ENCODE peak calls at places on chromosomes 4 and X, in four cellular contexts. One of them, this sample, is unnamed.

GRCh38 chr4:139099366-139099982 is 77.5 kb downstream of the ELF2 start:
- DNase-seq in HFF-Myc: peak; percentile 67
- DNase-seq in NB4: peak; percentile 85
- DNase-seq in pancreas: peak; percentile 79
- DNase-seq in this sample: peak; percentile 81

GRCh38 chrX:28124416-28124815 is 143.2 kb upstream of the DCAF8L1 start:
- DNase-seq in HFF-Myc: no peak
- DNase-seq in NB4: no peak
- DNase-seq in pancreas: no peak
- DNase-seq in this sample: no peak

GRCh38 chrX:151984328-151984727 is 9.9 kb upstream of the GABRE start:
- DNase-seq in HFF-Myc: no peak
- DNase-seq in NB4: peak; percentile 78
- DNase-seq in pancreas: no peak
- DNase-seq in this sample: peak; percentile 38

GRCh38 chr4:161577604-161578301 is 586.0 kb downstream of the FSTL5 start:
- DNase-seq in HFF-Myc: peak; percentile 97
- DNase-seq in NB4: no peak
- DNase-seq in pancreas: no peak
- DNase-seq in this sample: peak; percentile 53

GRCh38 chr4:27463816-27464215 is 603.2 kb downstream of the STIM2 start:
- DNase-seq in HFF-Myc: peak; percentile 2
- DNase-seq in NB4: no peak
- DNase-seq in pancreas: no peak
- DNase-seq in this sample: peak; percentile 45

GRCh38 chrX:27555514-27555913 is 34.6 kb upstream of the DCAF8L2 start:
- DNase-seq in HFF-Myc: no peak
- DNase-seq in NB4: peak; percentile 26
- DNase-seq in pancreas: no peak
- DNase-seq in this sample: no peak

GRCh38 chrX:45716747-45717146 is 516.1 kb upstream of the DIPK2B start:
- DNase-seq in HFF-Myc: no peak
- DNase-seq in NB4: no peak
- DNase-seq in pancreas: no peak
- DNase-seq in this sample: no peak

GRCh38 chr4:113057891-113058290 is 8.4 kb downstream of the ANK2 start:
- DNase-seq in HFF-Myc: no peak
- DNase-seq in NB4: no peak
- DNase-seq in pancreas: no peak
- DNase-seq in this sample: peak; percentile 53

GRCh38 chr4:137541866-137542648 is 9.8 kb upstream of the PCDH18 start:
- DNase-seq in HFF-Myc: no peak
- DNase-seq in NB4: no peak
- DNase-seq in pancreas: no peak
- DNase-seq in this sample: no peak

GRCh38 chrX:43239356-43239755 is 416.7 kb upstream of the MAOA start:
- DNase-seq in HFF-Myc: no peak
- DNase-seq in NB4: no peak
- DNase-seq in pancreas: no peak
- DNase-seq in this sample: no peak

GRCh38 chr4:183384516-183384915 is 59.9 kb upstream of the CDKN2AIP start:
- DNase-seq in HFF-Myc: no peak
- DNase-seq in NB4: no peak
- DNase-seq in pancreas: no peak
- DNase-seq in this sample: no peak

GRCh38 chrX:120000490-120001246 is 57.1 kb upstream of the NKAP start:
- DNase-seq in HFF-Myc: no peak
- DNase-seq in NB4: no peak
- DNase-seq in pancreas: no peak
- DNase-seq in this sample: no peak

GRCh38 chr4:39320381-39321115 is 45.6 kb downstream of the RFC1 start:
- DNase-seq in HFF-Myc: no peak
- DNase-seq in NB4: no peak
- DNase-seq in pancreas: no peak
- DNase-seq in this sample: no peak

GRCh38 chrX:77937291-77937690 is 26.8 kb downstream of the ATP7A start:
- DNase-seq in HFF-Myc: peak; percentile 2
- DNase-seq in NB4: no peak
- DNase-seq in pancreas: no peak
- DNase-seq in this sample: peak; percentile 16

GRCh38 chrX:69396916-69397315 is 107.2 kb upstream of the NALF2 start:
- DNase-seq in HFF-Myc: no peak
- DNase-seq in NB4: no peak
- DNase-seq in pancreas: no peak
- DNase-seq in this sample: no peak

GRCh38 chrX:56975611-56976010 is 19.7 kb downstream of the SPIN3 start:
- DNase-seq in HFF-Myc: no peak
- DNase-seq in NB4: no peak
- DNase-seq in pancreas: no peak
- DNase-seq in this sample: no peak

GRCh38 chrX:112636951-112637541 is 42.7 kb downstream of the LHFPL1 start:
- DNase-seq in HFF-Myc: no peak
- DNase-seq in NB4: no peak
- DNase-seq in pancreas: no peak
- DNase-seq in this sample: peak; percentile 53

GRCh38 chr4:146232131-146232722 is 17.9 kb downstream of the REELD1 start:
- DNase-seq in HFF-Myc: no peak
- DNase-seq in NB4: no peak
- DNase-seq in pancreas: no peak
- DNase-seq in this sample: no peak

DNA sequence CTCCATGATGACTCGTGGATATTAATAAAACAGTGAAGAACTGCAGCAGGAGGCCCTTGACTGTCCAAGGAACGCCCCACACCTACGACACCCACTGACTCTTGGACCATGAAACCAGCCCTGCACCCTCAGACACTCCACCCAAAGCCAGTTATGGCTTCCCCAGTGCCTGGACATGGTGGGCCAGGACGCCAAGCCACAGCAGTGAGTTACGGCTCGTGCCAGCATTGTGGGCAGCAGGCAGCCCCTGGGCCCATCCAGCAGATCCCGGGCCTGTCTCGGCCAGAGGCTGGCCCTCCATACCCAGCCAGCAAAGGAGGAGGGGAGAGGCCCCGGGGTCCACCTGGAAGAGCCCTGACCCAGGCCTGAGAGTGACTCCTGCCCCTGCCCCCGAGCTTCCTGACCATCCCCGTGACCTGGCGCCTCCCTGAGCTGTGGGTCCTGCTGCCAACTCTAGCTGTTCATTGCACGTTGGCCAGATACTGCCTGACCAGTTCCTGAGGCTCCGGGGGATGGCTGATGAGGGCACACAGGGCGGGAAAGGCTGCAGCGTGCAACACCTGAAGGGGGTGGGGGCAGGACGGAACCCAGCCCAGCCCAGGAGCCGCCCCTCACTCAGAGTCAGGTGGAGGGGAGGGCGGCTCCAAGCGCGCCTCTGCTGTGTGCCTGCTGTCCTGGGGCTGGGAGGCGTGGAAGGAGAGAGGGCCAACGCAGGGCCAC is 816 bp downstream of the SLC49A3 start:
- DNase-seq in HFF-Myc: no peak
- DNase-seq in NB4: no peak
- DNase-seq in pancreas: no peak
- DNase-seq in this sample: no peak
- H3K4me3 ChIP-seq in HFF-Myc: no peak overlapping the region
- H3K4me3 ChIP-seq in NB4: no peak overlapping the region
- H3K4me3 ChIP-seq in pancreas: peak overlapping the region; percentile 44
- H3K4me3 ChIP-seq in this sample: no peak overlapping the region

GRCh38 chr4:4987656-4988055 is 31.6 kb downstream of the CYTL1 start:
- DNase-seq in HFF-Myc: no peak
- DNase-seq in NB4: no peak
- DNase-seq in pancreas: no peak
- DNase-seq in this sample: no peak

GRCh38 chr4:4985036-4985435 is 34.2 kb downstream of the CYTL1 start:
- DNase-seq in HFF-Myc: no peak
- DNase-seq in NB4: no peak
- DNase-seq in pancreas: no peak
- DNase-seq in this sample: no peak

GRCh38 chr4:4986856-4987255 is 32.4 kb downstream of the CYTL1 start:
- DNase-seq in HFF-Myc: no peak
- DNase-seq in NB4: no peak
- DNase-seq in pancreas: no peak
- DNase-seq in this sample: no peak

GRCh38 chr4:4984186-4984585 is 35.1 kb downstream of the CYTL1 start:
- DNase-seq in HFF-Myc: no peak
- DNase-seq in NB4: no peak
- DNase-seq in pancreas: no peak
- DNase-seq in this sample: no peak

DNA sequence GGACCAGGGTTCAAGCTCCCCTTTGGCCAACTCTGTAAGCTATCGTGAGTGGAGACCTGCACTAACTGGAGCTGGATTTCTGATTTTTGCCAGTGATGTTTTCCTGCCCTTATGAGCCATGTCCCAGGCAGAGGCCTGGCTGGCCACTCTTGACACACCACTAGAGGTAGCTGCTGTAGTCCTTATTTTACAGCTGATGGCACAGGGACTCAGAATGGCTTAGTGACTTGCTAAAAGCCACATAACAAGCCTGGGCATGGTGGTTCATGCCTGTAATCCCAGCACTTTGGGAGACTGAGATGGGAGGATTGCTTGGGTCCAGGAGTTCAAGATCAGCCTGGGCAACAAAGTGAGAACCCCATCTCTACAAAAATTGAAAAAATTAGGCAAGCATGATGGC is 33.4 kb downstream of the CYTL1 start:
- DNase-seq in HFF-Myc: no peak
- DNase-seq in NB4: peak; percentile 57
- DNase-seq in pancreas: no peak
- DNase-seq in this sample: no peak
- TF ChIP-seq CTCF in HFF-Myc: peak; percentile 38
- TF ChIP-seq CTCF in NB4: peak; percentile 62
- TF ChIP-seq CTCF in pancreas: no peak
- TF ChIP-seq CTCF in this sample: peak; percentile 22

GRCh38 chrX:153935326-153935851 is 552 bp upstream of the NAA10 start:
- DNase-seq in HFF-Myc: no peak
- DNase-seq in NB4: no peak
- DNase-seq in pancreas: no peak
- DNase-seq in this sample: no peak
- H3K4me3 ChIP-seq in HFF-Myc: peak overlapping the region; percentile 37
- H3K4me3 ChIP-seq in NB4: peak overlapping the region; percentile 47
- H3K4me3 ChIP-seq in pancreas: peak overlapping the region; percentile 71
- H3K4me3 ChIP-seq in this sample: peak overlapping the region; percentile 29

DNA sequence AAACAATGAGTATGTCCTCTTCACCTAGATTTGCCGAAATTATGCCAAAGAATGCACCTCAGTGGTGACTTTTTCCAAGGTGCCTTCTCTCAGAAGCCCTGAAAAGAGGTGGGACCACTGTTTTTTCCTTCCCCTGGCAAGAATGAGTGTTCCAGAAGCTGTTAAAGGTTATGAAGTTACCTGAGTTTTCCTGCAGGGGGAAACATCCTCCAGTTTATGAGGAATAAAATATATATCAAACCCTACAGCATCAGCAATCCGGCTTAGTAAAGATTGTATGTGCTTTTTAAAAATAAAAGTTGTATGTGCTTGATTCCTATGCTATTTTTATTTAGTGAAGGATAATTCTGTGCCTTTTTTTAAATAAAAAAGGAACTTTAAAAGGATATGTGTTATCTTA is 73.3 kb downstream of the RBM46 start:
- DNase-seq in HFF-Myc: no peak
- DNase-seq in NB4: peak; percentile 1
- DNase-seq in pancreas: no peak
- DNase-seq in this sample: no peak
- TF ChIP-seq CTCF in HFF-Myc: peak; percentile 20
- TF ChIP-seq CTCF in NB4: no peak
- TF ChIP-seq CTCF in pancreas: no peak
- TF ChIP-seq CTCF in this sample: peak; percentile 4

This sample was measured in astrocyte of the cerebellum.